ENCODE peak calls at places on chromosomes 11 and 22, in four cellular contexts. One of them, this sample, is unnamed.

GRCh38 chr22:44752285-44753188 is at the start of gene ARHGAP8:
- DNase-seq in A549: no peak
- DNase-seq in myocyte: no peak
- DNase-seq in tibial nerve: no peak
- DNase-seq in this sample: no peak

GRCh38 chr11:92449222-92449621 is 224.6 kb downstream of the FAT3 start:
- DNase-seq in A549: no peak
- DNase-seq in myocyte: no peak
- DNase-seq in tibial nerve: no peak
- DNase-seq in this sample: no peak

GRCh38 chr11:101442936-101443521 is 140.8 kb downstream of the TRPC6 start:
- DNase-seq in A549: no peak
- DNase-seq in myocyte: peak
- DNase-seq in tibial nerve: no peak
- DNase-seq in this sample: no peak

GRCh38 chr11:96012086-96012824 is 88.3 kb upstream of the MTMR2 start:
- DNase-seq in A549: peak
- DNase-seq in myocyte: peak
- DNase-seq in tibial nerve: peak
- DNase-seq in this sample: peak

GRCh38 chr22:46072030-46072881 is 78.1 kb upstream of the PPARA start:
- DNase-seq in A549: no peak
- DNase-seq in myocyte: peak
- DNase-seq in tibial nerve: peak
- DNase-seq in this sample: peak

GRCh38 chr22:43745783-43746356 is 66.2 kb downstream of the EFCAB6 start:
- DNase-seq in A549: no peak
- DNase-seq in myocyte: no peak
- DNase-seq in tibial nerve: no peak
- DNase-seq in this sample: no peak

GRCh38 chr11:69444381-69445130 is 36.9 kb upstream of the LINC01488 start:
- DNase-seq in A549: peak
- DNase-seq in myocyte: peak
- DNase-seq in tibial nerve: peak
- DNase-seq in this sample: peak

GRCh38 chr22:32469799-32470212 is 4.8 kb upstream of the FBXO7 start:
- DNase-seq in A549: peak
- DNase-seq in myocyte: peak
- DNase-seq in tibial nerve: no peak
- DNase-seq in this sample: peak

GRCh38 chr11:131745405-131745804 is 375.0 kb downstream of the NTM start:
- DNase-seq in A549: no peak
- DNase-seq in myocyte: no peak
- DNase-seq in tibial nerve: no peak
- DNase-seq in this sample: no peak

GRCh38 chr11:2806351-2807058 is 79.1 kb downstream of the CDKN1C start:
- DNase-seq in A549: no peak
- DNase-seq in myocyte: no peak
- DNase-seq in tibial nerve: peak
- DNase-seq in this sample: peak

GRCh38 chr11:77406396-77406795 is 67.5 kb downstream of the PAK1 start:
- DNase-seq in A549: no peak
- DNase-seq in myocyte: no peak
- DNase-seq in tibial nerve: no peak
- DNase-seq in this sample: no peak

This sample was measured in uterus.